ENCODE peak calls at places on chromosome 4, in nine cellular contexts. I is kidney, M is GM13977, G is foreskin fibroblast, O is GM12864, J is ovary, Q is AG09319, T is OCI-LY7, W is endothelial cell. E is an unnamed sample.

GRCh38 chr4:133150643-133151300 is 1.7 kb downstream of the PCDH10 start:
- DNase-seq in I (peak), M (peak), G (peak), O (no peak), J (peak), Q (no peak), T (no peak), W (peak), E (peak)

GRCh38 chr4:186715077-186715476 is 8.6 kb downstream of the FAT1 start:
- DNase-seq in I (no peak), M (no peak), G (no peak), O (no peak), J (no peak), Q (no peak), T (no peak), W (no peak), E (no peak)

GRCh38 chr4:128776794-128777216 is 32.7 kb upstream of the JADE1 start:
- DNase-seq in I (peak), M (no peak), G (peak), O (no peak), J (peak), Q (peak), T (no peak), W (no peak), E (no peak)

GRCh38 chr4:34181311-34181808 is 2063.0 kb downstream of the ARAP2 start:
- DNase-seq in I (no peak), M (no peak), G (peak), O (no peak), J (no peak), Q (peak), T (no peak), W (no peak), E (no peak)

GRCh38 chr4:53907772-53908171 is 156.6 kb downstream of the CHIC2 start:
- DNase-seq in I (no peak), M (no peak), G (no peak), O (no peak), J (no peak), Q (no peak), T (no peak), W (no peak), E (no peak)

GRCh38 chr4:155539746-155540145 is 126.9 kb upstream of the GUCY1A1 start:
- DNase-seq in I (no peak), M (no peak), G (peak), O (no peak), J (no peak), Q (no peak), T (no peak), W (no peak), E (no peak)

GRCh38 chr4:93960916-93961315 is 132.4 kb downstream of the ATOH1 start:
- DNase-seq in I (no peak), M (no peak), G (no peak), O (no peak), J (no peak), Q (no peak), T (no peak), W (no peak), E (no peak)

GRCh38 chr4:38675167-38676121 is 11.4 kb downstream of the KLF3 start:
- DNase-seq in I (no peak), M (peak), G (peak), O (peak), J (peak), Q (no peak), T (peak), W (peak), E (peak)

GRCh38 chr4:92333056-92333455 is 29.3 kb downstream of the GRID2 start:
- DNase-seq in I (no peak), M (no peak), G (peak), O (no peak), J (no peak), Q (no peak), T (no peak), W (no peak), E (no peak)

GRCh38 chr4:124754671-124755070 is 42.1 kb upstream of the ANKRD50 start:
- DNase-seq in I (no peak), M (no peak), G (peak), O (no peak), J (no peak), Q (no peak), T (no peak), W (no peak), E (no peak)

GRCh38 chr4:94284889-94285288 is 57.7 kb downstream of the HPGDS start:
- DNase-seq in I (no peak), M (no peak), G (no peak), O (no peak), J (no peak), Q (no peak), T (no peak), W (no peak), E (no peak)

GRCh38 chr4:52983563-52984303 is 121.6 kb downstream of the RASL11B start:
- DNase-seq in I (no peak), M (peak), G (peak), O (peak), J (no peak), Q (no peak), T (peak), W (peak), E (peak)

GRCh38 chr4:171846232-171846631 is 33.0 kb downstream of the GALNTL6 start:
- DNase-seq in I (no peak), M (peak), G (peak), O (peak), J (no peak), Q (peak), T (peak), W (peak), E (peak)

GRCh38 chr4:186483656-186484055 is 71.7 kb downstream of the MTNR1A start:
- DNase-seq in I (no peak), M (no peak), G (no peak), O (no peak), J (no peak), Q (no peak), T (no peak), W (no peak), E (no peak)

GRCh38 chr4:105619193-105619931 is 66.9 kb downstream of the ARHGEF38 start:
- DNase-seq in I (peak), M (no peak), G (no peak), O (no peak), J (no peak), Q (no peak), T (no peak), W (no peak), E (no peak)

GRCh38 chr4:126779446-126780166 is 853.2 kb upstream of the INTU start:
- DNase-seq in I (peak), M (no peak), G (peak), O (no peak), J (no peak), Q (no peak), T (no peak), W (no peak), E (no peak)

GRCh38 chr4:80201326-80202151 is 4.2 kb downstream of the PRDM8 start:
- DNase-seq in I (peak), M (no peak), G (peak), O (no peak), J (peak), Q (no peak), T (peak), W (no peak), E (no peak)

GRCh38 chr4:57102050-57102564 is 8.1 kb downstream of the IGFBP7 start:
- DNase-seq in I (peak), M (no peak), G (peak), O (no peak), J (peak), Q (no peak), T (no peak), W (no peak), E (no peak)

GRCh38 chr4:75718529-75718928 is 5.8 kb upstream of the USO1 start:
- DNase-seq in I (no peak), M (no peak), G (no peak), O (no peak), J (no peak), Q (no peak), T (no peak), W (no peak), E (no peak)

GRCh38 chr4:23962462-23962861 is 72.6 kb upstream of the PPARGC1A start:
- DNase-seq in I (no peak), M (no peak), G (no peak), O (no peak), J (no peak), Q (no peak), T (no peak), W (no peak), E (no peak)

GRCh38 chr4:13368262-13368661 is 115.9 kb downstream of the RAB28 start:
- DNase-seq in I (no peak), M (no peak), G (no peak), O (no peak), J (no peak), Q (no peak), T (no peak), W (no peak), E (no peak)

GRCh38 chr4:656651-657337 is 17.3 kb downstream of the ATP5ME start:
- DNase-seq in I (peak), M (no peak), G (peak), O (no peak), J (no peak), Q (no peak), T (no peak), W (no peak), E (no peak)

GRCh38 chr4:121705521-121705920 is 8.7 kb upstream of the ANXA5 start:
- DNase-seq in I (no peak), M (no peak), G (no peak), O (no peak), J (no peak), Q (no peak), T (no peak), W (no peak), E (no peak)

GRCh38 chr4:139028191-139028661 is 12.6 kb downstream of the NOCT start:
- DNase-seq in I (no peak), M (no peak), G (no peak), O (no peak), J (no peak), Q (no peak), T (no peak), W (no peak), E (no peak)

GRCh38 chr4:71303850-71304249 is 35.0 kb upstream of the SLC4A4 start:
- DNase-seq in I (no peak), M (no peak), G (peak), O (no peak), J (no peak), Q (no peak), T (no peak), W (no peak), E (no peak)

GRCh38 chr4:17097369-17097768 is 198.9 kb upstream of the LDB2 start:
- DNase-seq in I (no peak), M (no peak), G (no peak), O (no peak), J (no peak), Q (no peak), T (no peak), W (no peak), E (no peak)

GRCh38 chr4:37427193-37427592 is 182.7 kb downstream of the NWD2 start:
- DNase-seq in I (no peak), M (no peak), G (no peak), O (no peak), J (no peak), Q (no peak), T (no peak), W (no peak), E (no peak)

GRCh38 chr4:3254302-3255131 is 5.6 kb downstream of the MSANTD1 start:
- DNase-seq in I (peak), M (no peak), G (no peak), O (no peak), J (peak), Q (no peak), T (no peak), W (no peak), E (no peak)

GRCh38 chr4:123924536-123924935 is 527.9 kb downstream of the SPRY1 start:
- DNase-seq in I (no peak), M (no peak), G (peak), O (no peak), J (no peak), Q (no peak), T (no peak), W (no peak), E (no peak)

GRCh38 chr4:186854256-186854655 is 130.6 kb upstream of the FAT1 start:
- DNase-seq in I (no peak), M (no peak), G (peak), O (no peak), J (no peak), Q (no peak), T (no peak), W (no peak), E (no peak)

GRCh38 chr4:86831262-86832090 is 17.7 kb downstream of the SLC10A6 start:
- DNase-seq in I (no peak), M (no peak), G (peak), O (no peak), J (peak), Q (peak), T (no peak), W (no peak), E (no peak)

GRCh38 chr4:24476209-24476781 is 108.1 kb downstream of the DHX15 start:
- DNase-seq in I (no peak), M (peak), G (peak), O (no peak), J (no peak), Q (no peak), T (peak), W (no peak), E (peak)

GRCh38 chr4:19134685-19135084 is 1113.1 kb upstream of the LCORL start:
- DNase-seq in I (no peak), M (no peak), G (no peak), O (no peak), J (no peak), Q (no peak), T (no peak), W (no peak), E (no peak)

GRCh38 chr4:24211821-24212220 is 322.0 kb upstream of the PPARGC1A start:
- DNase-seq in I (no peak), M (no peak), G (peak), O (no peak), J (no peak), Q (no peak), T (no peak), W (no peak), E (no peak)

GRCh38 chr4:105215609-105216313 is 69.1 kb downstream of the TET2 start:
- DNase-seq in I (no peak), M (peak), G (peak), O (no peak), J (no peak), Q (no peak), T (no peak), W (no peak), E (peak)

GRCh38 chr4:94877973-94878372 is 120.2 kb downstream of the BMPR1B start:
- DNase-seq in I (no peak), M (no peak), G (peak), O (no peak), J (no peak), Q (no peak), T (no peak), W (no peak), E (no peak)

GRCh38 chr4:76570141-76570989 is 135.3 kb downstream of the SHROOM3 start:
- DNase-seq in I (no peak), M (no peak), G (peak), O (no peak), J (no peak), Q (no peak), T (no peak), W (no peak), E (no peak)

GRCh38 chr4:102778720-102779119 is 18.0 kb upstream of the MANBA start:
- DNase-seq in I (peak), M (no peak), G (no peak), O (no peak), J (no peak), Q (no peak), T (no peak), W (no peak), E (no peak)

DNA sequence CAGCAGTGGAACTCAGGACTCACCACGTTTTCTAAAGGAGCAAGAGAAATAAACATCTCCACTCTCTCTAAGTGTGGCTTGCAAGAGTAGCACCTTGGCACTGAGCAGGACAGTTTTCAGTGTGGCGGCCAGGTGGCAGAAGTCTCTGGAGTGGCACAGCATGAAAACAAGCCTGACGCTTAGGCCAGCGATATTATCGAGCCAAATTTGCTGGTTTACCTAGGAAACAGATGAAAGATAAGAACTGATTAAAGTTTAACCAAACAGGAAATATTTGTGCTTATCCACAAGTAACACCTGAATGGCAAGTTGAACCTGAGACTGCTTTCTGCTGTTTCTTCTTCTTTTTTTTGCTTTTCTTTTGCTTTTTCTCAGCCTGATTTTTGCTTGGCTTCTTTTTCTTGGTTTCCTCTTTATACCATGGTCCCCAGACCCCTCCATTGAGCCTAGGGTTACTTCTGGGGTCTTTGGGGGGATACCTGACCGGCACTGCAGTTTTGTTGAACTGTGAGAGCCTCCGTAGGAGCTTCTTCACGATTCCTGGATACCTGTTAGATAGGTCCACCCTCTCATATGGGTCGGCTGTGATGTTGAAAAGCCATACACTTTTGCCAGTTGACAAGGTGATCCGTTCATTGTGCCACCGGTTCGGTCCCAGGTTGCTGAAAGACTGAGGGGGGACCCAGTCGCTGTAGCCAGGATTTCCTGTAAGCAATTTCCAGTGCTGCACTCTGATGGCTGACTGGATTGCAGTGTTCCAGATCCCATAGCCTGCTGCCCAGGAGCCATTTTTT is 77.3 kb downstream of the ARSJ start:
- DNase-seq in I (no peak), M (no peak), G (no peak), O (no peak), J (no peak), Q (no peak), T (no peak), W (no peak), E (peak)
- TF ChIP-seq CTCF in I (peak), M (peak), G (no peak), O (peak), J (no peak), Q (no peak), T (no peak), W (no peak), E (no peak)

DNA sequence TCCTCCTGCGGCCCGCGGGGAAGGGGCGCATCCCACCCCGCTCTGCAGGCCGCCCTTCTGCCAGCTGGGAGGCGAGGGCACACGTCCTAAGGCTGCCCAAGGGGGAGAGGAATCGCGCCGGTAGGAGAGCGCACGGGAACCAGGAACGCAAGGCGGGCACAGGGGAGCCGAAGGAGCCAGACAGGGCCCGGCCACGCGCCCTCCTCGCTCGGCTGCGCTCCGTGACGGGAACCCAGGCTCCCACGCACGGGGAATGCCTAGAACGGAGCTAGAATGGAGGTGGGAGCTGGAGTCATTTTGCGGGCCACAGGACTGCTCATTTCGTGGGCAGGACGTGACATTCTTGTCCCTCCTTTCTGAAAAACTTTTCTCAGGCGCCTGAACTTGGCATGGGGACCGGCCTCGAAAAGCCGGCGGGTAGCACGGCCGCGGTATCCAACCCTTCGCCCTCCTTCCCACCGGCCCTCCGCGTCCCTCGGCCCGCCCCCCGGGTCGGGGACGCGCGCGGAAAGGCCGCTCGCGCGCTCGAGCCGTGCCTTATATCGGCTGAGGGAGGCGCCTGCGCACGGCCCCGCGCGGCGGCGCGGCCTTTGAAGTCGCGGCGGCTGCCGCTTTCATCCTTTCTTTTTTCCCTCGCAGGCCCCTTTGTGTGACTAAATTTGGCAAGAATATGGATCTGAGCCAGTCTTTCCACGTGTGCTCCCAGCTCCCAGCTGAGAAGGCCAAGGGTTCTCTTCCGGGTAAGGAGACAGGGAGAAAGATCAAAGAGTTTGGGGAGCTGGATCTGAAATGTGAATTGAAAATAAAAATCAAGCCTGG is 4.3 kb upstream of the LEF1 start:
- DNase-seq in I (peak), M (peak), G (peak), O (no peak), J (peak), Q (no peak), T (peak), W (peak), E (peak)
- TF ChIP-seq CTCF in I (no peak), M (no peak), G (no peak), O (no peak), J (no peak), Q (no peak), T (no peak), W (no peak), E (no peak)

GRCh38 chr4:168723569-168723968 is 226.7 kb downstream of the PALLD start:
- DNase-seq in I (no peak), M (no peak), G (no peak), O (no peak), J (no peak), Q (no peak), T (no peak), W (no peak), E (no peak)
- TF ChIP-seq CTCF in I (no peak), M (no peak), G (no peak), O (no peak), J (no peak), Q (no peak), T (no peak), W (no peak), E (no peak)

GRCh38 chr4:73803213-73803612 is 33.3 kb upstream of the CXCL6 start:
- DNase-seq in I (no peak), M (no peak), G (peak), O (no peak), J (no peak), Q (no peak), T (no peak), W (no peak), E (no peak)
- TF ChIP-seq CTCF in I (no peak), M (no peak), G (no peak), O (no peak), J (no peak), Q (no peak), T (no peak), W (no peak), E (no peak)

E was measured in GM10248.